ENCODE peak calls at places on chromosomes 7 and 10, in five cellular contexts. L is hepatocyte, Q is left lung, V is upper lobe of right lung, F is foreskin keratinocyte. U is an unnamed sample. For H3K27me3, the result is how much of the 10 kb centered on the place peaks cover.

GRCh38 chr10:132055616-132056015 is 10.1 kb upstream of the JAKMIP3 start:
- DNase-seq in L (no peak), Q (no peak), V (no peak), F (no peak), U (no peak)

GRCh38 chr10:77286851-77287250 is 350.8 kb downstream of the KCNMA1 start:
- DNase-seq in L (no peak), Q (no peak), V (no peak), F (no peak), U (no peak)

GRCh38 chr10:116809528-116810500 is 39.5 kb upstream of the ENO4 start:
- DNase-seq in L (peak), Q (no peak), V (no peak), F (peak), U (no peak)

GRCh38 chr10:75431180-75432111 is at the start of gene LRMDA:
- DNase-seq in L (peak), Q (peak), V (peak), F (no peak), U (no peak)

GRCh38 chr10:75115137-75115536 is 3.7 kb downstream of the SAMD8 start:
- DNase-seq in L (no peak), Q (no peak), V (no peak), F (no peak), U (no peak)

GRCh38 chr7:135111379-135111778 is 36.5 kb upstream of the TMEM140 start:
- DNase-seq in L (no peak), Q (no peak), V (no peak), F (no peak), U (no peak)

GRCh38 chr10:12701696-12702095 is 299.8 kb downstream of the CCDC3 start:
- DNase-seq in L (peak), Q (no peak), V (no peak), F (peak), U (no peak)

GRCh38 chr10:5556576-5556975 is 31.8 kb downstream of the CALML3 start:
- DNase-seq in L (no peak), Q (no peak), V (peak), F (no peak), U (no peak)

GRCh38 chr7:22863156-22863899 is 40.7 kb upstream of the TOMM7 start:
- DNase-seq in L (no peak), Q (no peak), V (no peak), F (peak), U (no peak)

DNA sequence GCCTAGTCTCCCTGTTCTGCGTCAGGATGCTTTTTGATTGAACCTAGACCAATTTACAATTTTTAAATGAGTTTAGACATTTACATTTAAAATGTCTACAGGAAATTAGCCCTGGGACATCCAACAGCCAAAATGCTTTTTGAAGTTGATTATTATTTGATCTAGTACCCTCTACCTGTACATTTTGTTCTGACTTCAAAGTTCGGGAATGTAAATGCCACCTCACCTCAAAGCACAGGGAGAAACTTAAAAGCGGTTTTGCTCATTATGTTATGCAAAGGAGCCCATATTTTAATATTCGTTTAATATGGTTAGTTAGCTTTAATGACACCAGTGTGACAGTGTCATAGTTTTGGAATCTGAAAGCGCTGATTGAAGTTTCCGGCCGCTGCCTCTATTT is 80.1 kb upstream of the FAM204A start:
- DNase-seq in L (no peak), Q (no peak), V (no peak), F (no peak), U (no peak)
- H3K27me3 ChIP-seq in L (under half), Q (under half), V (under half), F (under half), U (under half)

GRCh38 chr10:44384601-44385422 is at the start of gene CXCL12:
- DNase-seq in L (peak), Q (no peak), V (peak), F (peak), U (peak)
- H3K27ac ChIP-seq in L (peak), Q (no peak), V (peak), F (no peak), U (peak)

GRCh38 chr7:42221304-42221703 is 15.7 kb downstream of the GLI3 start:
- DNase-seq in L (no peak), Q (no peak), V (no peak), F (no peak), U (no peak)

GRCh38 chr7:42217053-42217452 is 20.0 kb downstream of the GLI3 start:
- DNase-seq in L (no peak), Q (no peak), V (no peak), F (no peak), U (no peak)

GRCh38 chr7:42217548-42217947 is 19.5 kb downstream of the GLI3 start:
- DNase-seq in L (no peak), Q (no peak), V (no peak), F (no peak), U (no peak)

GRCh38 chr7:42219447-42219846 is 17.6 kb downstream of the GLI3 start:
- DNase-seq in L (no peak), Q (no peak), V (no peak), F (peak), U (no peak)

GRCh38 chr7:42218248-42218647 is 18.8 kb downstream of the GLI3 start:
- DNase-seq in L (no peak), Q (no peak), V (no peak), F (no peak), U (no peak)
- H3K27me3 ChIP-seq in L (under half), Q (under half), V (under half), F (under half), U (under half)

DNA sequence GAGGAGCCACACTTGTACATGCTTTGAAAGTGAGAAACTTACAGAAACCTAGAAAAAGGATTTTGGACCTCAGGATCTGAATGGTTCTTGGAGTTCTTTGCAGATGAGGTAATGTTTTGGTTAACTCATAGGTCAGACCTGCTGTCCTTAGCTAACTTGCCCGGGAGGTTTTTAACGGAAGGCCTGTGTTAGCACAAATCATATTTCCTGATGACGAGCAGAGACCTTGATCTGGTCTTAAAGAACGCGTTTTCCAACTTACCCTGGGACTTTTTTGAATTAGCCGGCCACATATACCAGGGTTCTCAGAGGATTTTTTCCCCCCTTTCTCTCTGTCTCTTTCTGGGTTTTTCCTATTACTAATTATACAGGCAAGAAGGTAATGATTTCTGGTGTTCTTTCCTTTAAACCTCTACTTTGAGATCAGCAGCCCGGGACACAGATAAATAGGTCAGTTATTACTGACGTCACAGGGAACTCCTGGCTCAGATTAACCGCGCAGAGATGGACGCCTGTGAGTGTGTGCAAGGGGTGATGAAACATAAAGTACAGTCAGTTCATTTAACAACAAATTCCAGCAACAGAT is 101.8 kb upstream of the KLF6 start:
- DNase-seq in L (peak), Q (no peak), V (no peak), F (peak), U (peak)
- H3K27ac ChIP-seq in L (peak), Q (peak), V (peak), F (peak), U (peak)

DNA sequence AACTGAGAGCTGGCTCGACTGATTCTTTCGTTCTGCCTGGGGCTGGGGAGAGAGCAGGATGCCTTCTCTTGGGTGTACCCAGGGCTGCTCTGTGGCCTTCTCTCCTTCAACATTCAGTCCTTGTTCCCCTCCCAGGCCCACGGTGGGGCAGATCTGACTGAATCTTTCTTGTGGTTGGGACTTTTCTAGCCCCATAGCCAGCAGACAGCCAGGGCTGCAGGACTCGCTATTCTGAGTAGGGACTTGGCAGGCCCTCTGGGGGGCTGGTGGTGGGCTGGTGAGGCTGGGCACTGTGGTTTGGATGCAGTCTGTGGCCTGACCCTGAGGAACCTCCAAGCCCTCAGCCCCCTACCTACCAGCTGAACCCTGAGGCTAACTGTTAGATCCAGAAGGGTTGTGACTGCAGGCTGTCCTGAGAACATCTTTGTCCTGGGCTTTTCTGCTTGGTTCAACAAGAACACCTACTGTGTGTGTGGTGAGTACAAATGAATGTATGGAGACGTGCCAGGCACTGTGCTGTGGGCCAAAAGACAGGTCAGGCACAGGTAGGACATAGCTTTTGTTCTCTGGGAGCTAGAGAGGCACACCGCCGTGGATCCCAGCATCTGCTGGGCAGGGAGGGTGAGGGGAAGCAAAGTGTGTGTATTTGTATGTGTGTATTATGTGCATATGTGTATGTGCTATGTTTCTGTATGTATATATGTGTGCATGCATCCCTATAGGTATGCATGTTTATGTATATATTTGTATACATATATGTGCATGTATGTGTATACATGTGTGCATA is 2.1 kb upstream of the PALD1 start:
- DNase-seq in L (no peak), Q (no peak), V (no peak), F (no peak), U (no peak)
- H3K27me3 ChIP-seq in L (under half), Q (under half), V (under half), F (half or more), U (under half)

DNA sequence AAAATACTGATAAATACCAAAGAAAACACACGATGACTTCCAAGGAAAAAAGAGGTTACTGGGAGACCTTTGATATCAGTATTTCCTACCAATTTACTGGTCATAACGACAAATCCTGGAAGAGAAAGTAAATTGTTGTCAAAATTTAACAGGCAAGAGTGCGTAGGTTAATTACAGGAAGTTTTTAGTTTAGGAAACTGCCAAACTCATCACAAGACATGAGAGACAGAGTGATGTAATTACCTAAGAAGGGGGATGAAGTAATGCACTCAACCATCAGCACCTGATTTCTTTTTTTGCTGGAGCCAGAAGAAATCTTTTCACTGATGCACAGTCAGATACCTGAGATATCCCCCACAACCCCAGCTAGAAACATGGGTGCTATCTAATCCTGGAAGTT is 16.8 kb downstream of the MACC1 start:
- DNase-seq in L (no peak), Q (no peak), V (no peak), F (no peak), U (no peak)
- H3K27ac ChIP-seq in L (no peak), Q (peak), V (peak), F (no peak), U (no peak)

DNA sequence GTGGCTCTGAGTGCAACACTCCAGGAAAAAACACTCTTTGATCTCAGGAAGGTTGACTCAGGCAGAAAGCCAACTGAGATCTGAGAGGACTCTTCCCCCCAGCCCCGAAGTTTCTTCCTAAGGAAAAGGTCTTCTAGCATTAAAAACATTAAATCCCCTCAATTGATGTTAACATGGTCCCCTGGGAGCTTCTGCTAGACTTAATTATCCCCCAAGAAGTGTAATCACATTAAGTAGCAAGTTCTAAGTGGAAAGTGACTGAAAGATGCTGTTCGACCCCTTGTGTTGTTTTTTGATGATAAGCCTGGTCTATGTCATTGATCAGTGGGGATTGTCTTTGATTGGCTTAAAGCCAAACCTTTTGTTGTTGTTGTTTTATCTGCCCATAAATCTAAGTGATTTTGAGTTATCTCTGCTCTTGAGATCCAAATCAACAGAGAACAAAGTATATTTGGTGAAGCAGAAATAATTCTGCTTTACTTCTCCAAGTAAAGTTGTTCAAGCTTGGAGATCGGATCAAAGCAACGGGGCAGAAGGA is 3.4 kb downstream of the NRP1 start:
- DNase-seq in L (no peak), Q (no peak), V (no peak), F (no peak), U (no peak)
- H3K27me3 ChIP-seq in L (under half), Q (under half), V (under half), F (under half), U (under half)

GRCh38 chr10:34345383-34345782 is 469.7 kb downstream of the PARD3 start:
- DNase-seq in L (no peak), Q (no peak), V (no peak), F (no peak), U (no peak)

GRCh38 chr10:34348917-34349509 is 466.1 kb downstream of the PARD3 start:
- DNase-seq in L (no peak), Q (no peak), V (peak), F (no peak), U (no peak)

GRCh38 chr10:34343764-34344163 is 471.3 kb downstream of the PARD3 start:
- DNase-seq in L (no peak), Q (no peak), V (no peak), F (peak), U (no peak)

GRCh38 chr10:34351161-34351560 is 463.9 kb downstream of the PARD3 start:
- DNase-seq in L (no peak), Q (no peak), V (no peak), F (no peak), U (no peak)

GRCh38 chr10:34346516-34347150 is 468.5 kb downstream of the PARD3 start:
- DNase-seq in L (peak), Q (no peak), V (no peak), F (peak), U (no peak)
- H3K27ac ChIP-seq in L (peak), Q (no peak), V (no peak), F (no peak), U (no peak)